ENCODE peak calls at places on chromosomes 13 and 19, in five cellular contexts. One of them, this sample, is unnamed.

GRCh38 chr13:25384747-25385270 is 13.0 kb downstream of the ATP8A2 start:
- DNase-seq in suprapubic skin: no peak
- DNase-seq in transverse colon: no peak
- DNase-seq in body of pancreas: no peak
- DNase-seq in Peyer's patch: no peak
- DNase-seq in this sample: no peak

GRCh38 chr13:44276061-44276460 is 97.6 kb upstream of the SERP2 start:
- DNase-seq in Peyer's patch: peak
- DNase-seq in suprapubic skin: no peak
- DNase-seq in transverse colon: no peak
- DNase-seq in body of pancreas: no peak
- DNase-seq in this sample: no peak

GRCh38 chr13:113798200-113798811 is 39.3 kb downstream of the TMEM255B start:
- DNase-seq in transverse colon: no peak
- DNase-seq in body of pancreas: no peak
- DNase-seq in suprapubic skin: no peak
- DNase-seq in Peyer's patch: no peak
- DNase-seq in this sample: no peak

GRCh38 chr19:50384685-50385535 is 763 bp downstream of the POLD1 start:
- DNase-seq in suprapubic skin: no peak
- DNase-seq in body of pancreas: no peak
- DNase-seq in transverse colon: no peak
- DNase-seq in Peyer's patch: no peak
- DNase-seq in this sample: no peak

GRCh38 chr19:41083516-41083915 is 4.7 kb upstream of the CYP2A13 start:
- DNase-seq in transverse colon: no peak
- DNase-seq in suprapubic skin: no peak
- DNase-seq in body of pancreas: no peak
- DNase-seq in Peyer's patch: no peak
- DNase-seq in this sample: no peak

GRCh38 chr13:104740616-104741222 is 1674.5 kb upstream of the SLC10A2 start:
- DNase-seq in body of pancreas: no peak
- DNase-seq in suprapubic skin: no peak
- DNase-seq in Peyer's patch: no peak
- DNase-seq in transverse colon: no peak
- DNase-seq in this sample: no peak

GRCh38 chr19:11236324-11237301 is 2.8 kb upstream of the ANGPTL8 start:
- DNase-seq in body of pancreas: no peak
- DNase-seq in suprapubic skin: no peak
- DNase-seq in Peyer's patch: no peak
- DNase-seq in transverse colon: no peak
- DNase-seq in this sample: no peak

GRCh38 chr13:85009447-85009846 is 789.8 kb downstream of the SLITRK6 start:
- DNase-seq in suprapubic skin: no peak
- DNase-seq in body of pancreas: no peak
- DNase-seq in transverse colon: no peak
- DNase-seq in Peyer's patch: no peak
- DNase-seq in this sample: no peak

GRCh38 chr19:18879579-18880373 is 16.2 kb downstream of the CERS1 start:
- DNase-seq in suprapubic skin: peak
- DNase-seq in transverse colon: peak
- DNase-seq in Peyer's patch: no peak
- DNase-seq in body of pancreas: no peak
- DNase-seq in this sample: no peak

GRCh38 chr19:11528551-11529341 is at the start of gene ECSIT:
- DNase-seq in suprapubic skin: peak
- DNase-seq in Peyer's patch: peak
- DNase-seq in transverse colon: peak
- DNase-seq in body of pancreas: peak
- DNase-seq in this sample: peak

GRCh38 chr13:21014139-21014665 is 47.2 kb downstream of the LATS2 start:
- DNase-seq in transverse colon: no peak
- DNase-seq in Peyer's patch: no peak
- DNase-seq in suprapubic skin: no peak
- DNase-seq in body of pancreas: no peak
- DNase-seq in this sample: no peak

GRCh38 chr19:28234637-28235036 is 978.3 kb downstream of the UQCRFS1 start:
- DNase-seq in body of pancreas: no peak
- DNase-seq in transverse colon: no peak
- DNase-seq in Peyer's patch: no peak
- DNase-seq in suprapubic skin: peak
- DNase-seq in this sample: no peak

GRCh38 chr19:50890422-50891252 is 17.4 kb downstream of the KLK2 start:
- DNase-seq in Peyer's patch: no peak
- DNase-seq in transverse colon: no peak
- DNase-seq in suprapubic skin: no peak
- DNase-seq in body of pancreas: no peak
- DNase-seq in this sample: no peak

GRCh38 chr19:27974082-27974513 is 1238.9 kb downstream of the UQCRFS1 start:
- DNase-seq in transverse colon: peak
- DNase-seq in Peyer's patch: no peak
- DNase-seq in body of pancreas: peak
- DNase-seq in suprapubic skin: no peak
- DNase-seq in this sample: peak

GRCh38 chr19:10863107-10863700 is 8.1 kb upstream of the CARM1 start:
- DNase-seq in suprapubic skin: no peak
- DNase-seq in Peyer's patch: no peak
- DNase-seq in body of pancreas: peak
- DNase-seq in transverse colon: no peak
- DNase-seq in this sample: peak

GRCh38 chr13:113862766-113863510 is 938 bp downstream of the GAS6 start:
- DNase-seq in suprapubic skin: peak
- DNase-seq in transverse colon: peak
- DNase-seq in Peyer's patch: no peak
- DNase-seq in body of pancreas: peak
- DNase-seq in this sample: peak

GRCh38 chr13:22964245-22964966 is 216.4 kb upstream of the SGCG start:
- DNase-seq in suprapubic skin: no peak
- DNase-seq in transverse colon: no peak
- DNase-seq in body of pancreas: no peak
- DNase-seq in Peyer's patch: no peak
- DNase-seq in this sample: no peak

GRCh38 chr13:111404746-111405145 is 84.3 kb downstream of the TEX29 start:
- DNase-seq in body of pancreas: no peak
- DNase-seq in transverse colon: no peak
- DNase-seq in suprapubic skin: no peak
- DNase-seq in Peyer's patch: no peak
- DNase-seq in this sample: no peak

DNA sequence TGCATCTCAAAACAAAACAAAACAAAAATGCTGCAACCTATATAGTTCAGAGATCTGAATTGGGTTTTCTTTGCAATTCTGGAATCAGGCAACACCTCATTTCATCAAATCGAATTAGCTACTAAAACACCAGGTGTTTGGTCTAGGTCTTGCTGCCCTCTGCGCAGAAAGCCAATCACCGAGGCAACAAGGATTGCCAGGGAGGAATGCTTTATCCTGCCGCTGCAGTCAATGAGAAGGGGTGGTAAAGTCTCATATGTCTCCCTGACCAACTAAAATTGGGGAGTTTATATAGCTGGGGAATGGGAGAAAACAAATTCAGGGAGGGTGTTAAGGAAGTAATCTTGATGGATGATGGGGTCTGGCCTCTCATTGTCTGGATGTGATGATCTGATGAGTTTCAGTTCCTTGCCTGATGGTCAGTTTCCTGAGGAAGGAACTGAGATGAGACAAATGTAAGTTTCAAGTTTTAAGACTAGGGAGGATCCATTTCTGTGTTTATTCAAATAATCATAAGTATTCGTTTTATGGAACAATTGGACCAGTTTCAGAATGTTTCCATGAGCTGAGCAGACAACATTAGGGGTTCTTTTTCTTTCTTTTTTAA is 5.0 kb upstream of the YJU2 start:
- DNase-seq in body of pancreas: no peak
- DNase-seq in transverse colon: no peak
- DNase-seq in Peyer's patch: no peak
- DNase-seq in suprapubic skin: no peak
- DNase-seq in this sample: no peak
- H3K27ac ChIP-seq in body of pancreas: no peak
- H3K27ac ChIP-seq in transverse colon: peak
- H3K27ac ChIP-seq in Peyer's patch: peak
- H3K27ac ChIP-seq in suprapubic skin: peak
- H3K27ac ChIP-seq in this sample: no peak

GRCh38 chr13:91348906-91349435 is 1.5 kb downstream of the MIR17HG start:
- DNase-seq in Peyer's patch: peak
- DNase-seq in transverse colon: peak
- DNase-seq in suprapubic skin: peak
- DNase-seq in body of pancreas: peak
- DNase-seq in this sample: peak
- TF ChIP-seq POLR2A in Peyer's patch: peak
- TF ChIP-seq POLR2A in transverse colon: no peak
- TF ChIP-seq POLR2A in suprapubic skin: peak
- TF ChIP-seq POLR2A in body of pancreas: peak
- TF ChIP-seq POLR2A in this sample: no peak

GRCh38 chr19:33758541-33759013 is 38.1 kb upstream of the KCTD15 start:
- DNase-seq in transverse colon: no peak
- DNase-seq in suprapubic skin: no peak
- DNase-seq in body of pancreas: no peak
- DNase-seq in Peyer's patch: no peak
- DNase-seq in this sample: no peak
- H3K27ac ChIP-seq in transverse colon: no peak
- H3K27ac ChIP-seq in suprapubic skin: no peak
- H3K27ac ChIP-seq in body of pancreas: no peak
- H3K27ac ChIP-seq in Peyer's patch: no peak
- H3K27ac ChIP-seq in this sample: no peak

GRCh38 chr13:36555151-36555986 is 118.5 kb upstream of the SERTM1 start:
- DNase-seq in Peyer's patch: no peak
- DNase-seq in transverse colon: no peak
- DNase-seq in body of pancreas: no peak
- DNase-seq in suprapubic skin: no peak
- DNase-seq in this sample: no peak
- TF ChIP-seq POLR2A in Peyer's patch: no peak
- TF ChIP-seq POLR2A in transverse colon: no peak
- TF ChIP-seq POLR2A in body of pancreas: no peak
- TF ChIP-seq POLR2A in suprapubic skin: no peak
- TF ChIP-seq POLR2A in this sample: no peak

GRCh38 chr19:45094158-45094557 is 1.2 kb downstream of the PPP1R37 start:
- DNase-seq in body of pancreas: no peak
- DNase-seq in transverse colon: no peak
- DNase-seq in Peyer's patch: no peak
- DNase-seq in suprapubic skin: no peak
- DNase-seq in this sample: no peak
- H3K27ac ChIP-seq in body of pancreas: no peak
- H3K27ac ChIP-seq in transverse colon: peak
- H3K27ac ChIP-seq in Peyer's patch: no peak
- H3K27ac ChIP-seq in suprapubic skin: no peak
- H3K27ac ChIP-seq in this sample: no peak

GRCh38 chr13:39603424-39603947 is 493 bp upstream of the LHFPL6 start:
- DNase-seq in Peyer's patch: no peak
- DNase-seq in body of pancreas: no peak
- DNase-seq in suprapubic skin: no peak
- DNase-seq in transverse colon: peak
- DNase-seq in this sample: peak

GRCh38 chr13:39604736-39605135 is 1.7 kb upstream of the LHFPL6 start:
- DNase-seq in body of pancreas: no peak
- DNase-seq in Peyer's patch: no peak
- DNase-seq in transverse colon: no peak
- DNase-seq in suprapubic skin: no peak
- DNase-seq in this sample: no peak

GRCh38 chr13:39601636-39602035 is 1.4 kb downstream of the LHFPL6 start:
- DNase-seq in Peyer's patch: no peak
- DNase-seq in suprapubic skin: no peak
- DNase-seq in transverse colon: no peak
- DNase-seq in body of pancreas: no peak
- DNase-seq in this sample: no peak

GRCh38 chr13:39602277-39602613 is 748 bp downstream of the LHFPL6 start:
- DNase-seq in transverse colon: no peak
- DNase-seq in Peyer's patch: no peak
- DNase-seq in suprapubic skin: no peak
- DNase-seq in body of pancreas: no peak
- DNase-seq in this sample: no peak

DNA sequence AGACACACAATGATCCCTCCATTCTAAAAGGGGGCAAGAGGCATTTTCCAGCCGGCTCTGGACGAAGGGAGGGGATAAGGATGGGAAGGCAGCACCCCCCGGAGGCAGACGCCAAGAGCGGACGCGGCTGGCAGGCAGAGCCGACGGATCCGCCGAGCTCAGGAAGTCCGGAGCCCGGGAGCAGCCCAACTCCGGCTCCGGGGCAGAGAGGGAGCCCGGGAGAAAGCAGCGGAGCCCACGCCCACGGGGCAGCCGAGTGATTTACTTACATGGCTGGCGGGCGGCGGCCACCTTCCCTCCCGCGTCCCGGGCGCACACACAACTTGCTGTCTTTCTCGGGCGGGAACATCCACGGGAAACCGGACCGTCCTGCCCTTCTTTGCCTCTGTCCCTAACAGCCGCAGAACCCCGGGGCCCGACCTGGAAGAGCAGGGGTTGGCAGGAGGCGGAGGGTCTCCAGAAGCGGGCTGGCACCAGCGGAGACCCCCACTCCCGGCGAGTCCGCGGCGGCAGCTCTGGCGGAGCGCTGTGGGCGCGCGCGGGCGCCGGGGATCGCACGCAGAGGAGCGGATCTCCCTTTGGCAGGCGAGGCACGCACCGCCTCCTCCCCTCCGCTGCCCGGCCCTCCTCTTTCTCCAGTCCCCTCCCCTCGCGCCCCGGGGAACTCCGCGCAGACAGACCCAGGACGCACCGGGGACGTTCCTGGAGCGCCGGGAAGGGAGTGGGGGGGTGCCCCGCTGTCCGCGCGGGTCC is at the start of gene LHFPL6:
- DNase-seq in Peyer's patch: peak
- DNase-seq in suprapubic skin: peak
- DNase-seq in transverse colon: peak
- DNase-seq in body of pancreas: peak
- DNase-seq in this sample: peak
- TF ChIP-seq POLR2A in Peyer's patch: no peak
- TF ChIP-seq POLR2A in suprapubic skin: no peak
- TF ChIP-seq POLR2A in transverse colon: peak
- TF ChIP-seq POLR2A in body of pancreas: peak
- TF ChIP-seq POLR2A in this sample: no peak

GRCh38 chr13:98142427-98143156 is at the start of gene FARP1:
- DNase-seq in Peyer's patch: no peak
- DNase-seq in suprapubic skin: peak
- DNase-seq in transverse colon: peak
- DNase-seq in body of pancreas: peak
- DNase-seq in this sample: peak
- H3K27ac ChIP-seq in Peyer's patch: peak
- H3K27ac ChIP-seq in suprapubic skin: peak
- H3K27ac ChIP-seq in transverse colon: peak
- H3K27ac ChIP-seq in body of pancreas: peak
- H3K27ac ChIP-seq in this sample: no peak